ENCODE peak calls at places on chromosomes 13 and 19, in eight cellular contexts. M, L, D, W, J, Z, V and B are unnamed samples.

GRCh38 chr19:6424190-6424938 is at the start of gene KHSRP:
- DNase-seq in M (no peak), L (no peak), D (no peak), W (no peak), J (peak), Z (no peak), V (no peak), B (peak)

GRCh38 chr19:41951686-41952172 is 7.4 kb downstream of the RABAC1 start:
- DNase-seq in M (peak), L (peak), D (peak), W (peak), J (peak), Z (peak), V (peak), B (peak)

GRCh38 chr19:46761418-46761831 is 15.2 kb upstream of the STRN4 start:
- DNase-seq in M (no peak), L (no peak), D (no peak), W (no peak), J (no peak), Z (no peak), V (no peak), B (peak)

GRCh38 chr19:16920816-16921529 is 32.2 kb downstream of the F2RL3 start:
- DNase-seq in M (no peak), L (no peak), D (no peak), W (no peak), J (no peak), Z (peak), V (no peak), B (peak)

GRCh38 chr19:46963093-46963734 is 56.4 kb upstream of the NPAS1 start:
- DNase-seq in M (no peak), L (no peak), D (no peak), W (no peak), J (peak), Z (peak), V (no peak), B (peak)

GRCh38 chr13:40787062-40787461 is 2.3 kb upstream of the SLC25A15 start:
- DNase-seq in M (no peak), L (no peak), D (no peak), W (no peak), J (no peak), Z (peak), V (no peak), B (no peak)

GRCh38 chr19:279231-279630 is 12.0 kb downstream of the PLPP2 start:
- DNase-seq in M (no peak), L (no peak), D (no peak), W (no peak), J (no peak), Z (no peak), V (no peak), B (no peak)

GRCh38 chr13:46552302-46552680 is 679 bp upstream of the LRCH1 start:
- DNase-seq in M (no peak), L (peak), D (no peak), W (peak), J (no peak), Z (no peak), V (no peak), B (no peak)

GRCh38 chr13:48110930-48111721 is 16.2 kb upstream of the MED4 start:
- DNase-seq in M (no peak), L (no peak), D (no peak), W (no peak), J (no peak), Z (no peak), V (peak), B (no peak)

GRCh38 chr13:19845758-19846157 is 17.7 kb downstream of the ZMYM5 start:
- DNase-seq in M (no peak), L (no peak), D (no peak), W (no peak), J (peak), Z (peak), V (no peak), B (peak)

GRCh38 chr13:22173605-22174004 is 502.7 kb downstream of the FGF9 start:
- DNase-seq in M (no peak), L (no peak), D (no peak), W (no peak), J (peak), Z (no peak), V (no peak), B (peak)

GRCh38 chr19:46412034-46412982 is 1.1 kb downstream of the CCDC8 start:
- DNase-seq in M (no peak), L (peak), D (no peak), W (no peak), J (no peak), Z (no peak), V (no peak), B (no peak)

GRCh38 chr19:52507266-52507665 is 20.2 kb upstream of the ZNF808 start:
- DNase-seq in M (no peak), L (no peak), D (no peak), W (no peak), J (no peak), Z (no peak), V (no peak), B (no peak)

GRCh38 chr19:7355871-7356270 is 7.1 kb downstream of the ARHGEF18 start:
- DNase-seq in M (no peak), L (no peak), D (no peak), W (no peak), J (no peak), Z (no peak), V (no peak), B (no peak)

GRCh38 chr13:75124415-75124814 is 357.6 kb downstream of the TBC1D4 start:
- DNase-seq in M (no peak), L (no peak), D (no peak), W (no peak), J (no peak), Z (no peak), V (no peak), B (no peak)

GRCh38 chr13:101967216-101967615 is 434.6 kb downstream of the FGF14 start:
- DNase-seq in M (no peak), L (no peak), D (no peak), W (no peak), J (no peak), Z (no peak), V (no peak), B (no peak)

GRCh38 chr19:53520547-53521372 is 17.2 kb upstream of the ZNF331 start:
- DNase-seq in M (peak), L (peak), D (peak), W (peak), J (peak), Z (peak), V (peak), B (peak)

GRCh38 chr13:56378566-56378965 is 762.2 kb upstream of the PRR20A start:
- DNase-seq in M (no peak), L (no peak), D (no peak), W (no peak), J (no peak), Z (no peak), V (no peak), B (no peak)

GRCh38 chr13:34722931-34723330 is 219.1 kb upstream of the NBEA start:
- DNase-seq in M (no peak), L (no peak), D (no peak), W (no peak), J (no peak), Z (no peak), V (no peak), B (no peak)

GRCh38 chr13:71880753-71881541 is 13.9 kb upstream of the DACH1 start:
- DNase-seq in M (no peak), L (no peak), D (no peak), W (no peak), J (no peak), Z (no peak), V (no peak), B (no peak)

GRCh38 chr13:44860427-44860826 is 128.8 kb downstream of the NUFIP1 start:
- DNase-seq in M (no peak), L (no peak), D (no peak), W (no peak), J (no peak), Z (no peak), V (no peak), B (no peak)

GRCh38 chr13:45674908-45675307 is 27.2 kb upstream of the CBY2 start:
- DNase-seq in M (no peak), L (peak), D (no peak), W (no peak), J (peak), Z (no peak), V (no peak), B (peak)

GRCh38 chr13:74217816-74218215 is 83.6 kb upstream of the KLF12 start:
- DNase-seq in M (no peak), L (no peak), D (no peak), W (no peak), J (no peak), Z (peak), V (no peak), B (peak)

GRCh38 chr19:56167064-56167578 is 8.7 kb upstream of the GALP start:
- DNase-seq in M (no peak), L (no peak), D (no peak), W (no peak), J (no peak), Z (no peak), V (no peak), B (peak)

GRCh38 chr13:25963681-25964080 is 88.1 kb downstream of the SHISA2 start:
- DNase-seq in M (no peak), L (no peak), D (no peak), W (no peak), J (no peak), Z (no peak), V (no peak), B (no peak)

GRCh38 chr19:51552996-51553725 is 17.9 kb upstream of the ZNF175 start:
- DNase-seq in M (peak), L (no peak), D (no peak), W (peak), J (peak), Z (peak), V (peak), B (peak)

GRCh38 chr19:55581828-55582223 is 1.2 kb upstream of the ZNF579 start:
- DNase-seq in M (no peak), L (peak), D (no peak), W (no peak), J (no peak), Z (no peak), V (no peak), B (no peak)

GRCh38 chr13:101751488-101751887 is 299.0 kb downstream of the ITGBL1 start:
- DNase-seq in M (no peak), L (peak), D (no peak), W (no peak), J (peak), Z (no peak), V (no peak), B (no peak)

GRCh38 chr13:101640797-101641400 is 188.4 kb downstream of the ITGBL1 start:
- DNase-seq in M (no peak), L (no peak), D (no peak), W (no peak), J (peak), Z (peak), V (no peak), B (peak)

GRCh38 chr19:48859711-48860572 is 8.5 kb downstream of the PLEKHA4 start:
- DNase-seq in M (no peak), L (no peak), D (no peak), W (no peak), J (no peak), Z (no peak), V (no peak), B (no peak)

GRCh38 chr13:24906268-24906667 is 142.3 kb downstream of the RNF17 start:
- DNase-seq in M (no peak), L (no peak), D (no peak), W (no peak), J (no peak), Z (no peak), V (no peak), B (no peak)